ENCODE peak calls at places on chromosomes 4 and X, in eight cellular contexts. E is AG08396; V is NCI-H1417 treated with DMSO at 0.1 percent for 48 hours; B is activated CD4-positive, alpha-beta T cell treated with anti-CD3 and anti-CD28 coated beads, Interleukin-2, amount 50 U/mL, for 1 hour; P is ascending aorta; K is OCI-LY7; T is stimulated activated CD4-positive, alpha-beta T cell treated with anti-CD3 and anti-CD28 coated beads, Interleukin-2, amount 100 ng/mL, for 48 hours; C is HTR-8/SVneo. M is an unnamed sample.
A peak's percentile ranks its signal among the peaks of the same experiment; 100 is the strongest.

GRCh38 chr4:102263024-102263787 is 82.1 kb downstream of the SLC39A8 start:
- DNase-seq in E (peak; percentile 37), V (peak; percentile 30), B (no peak), P (no peak), K (peak; percentile 46), T (no peak), C (peak; percentile 22), M (peak; percentile 69)

GRCh38 chr4:189940178-189941004 is at the start of gene FRG1:
- DNase-seq in E (peak; percentile 95), V (no peak), B (peak; percentile 96), P (peak; percentile 71), K (peak; percentile 94), T (peak; percentile 96), C (peak; percentile 82), M (no peak)

GRCh38 chrX:8783100-8784098 is 17.8 kb downstream of the FAM9A start:
- DNase-seq in E (peak; percentile 56), V (no peak), B (peak; percentile 31), P (no peak), K (no peak), T (peak; percentile 29), C (no peak), M (no peak)

GRCh38 chr4:69095301-69095731 is 958 bp upstream of the UGT2B7 start:
- DNase-seq in E (no peak), V (no peak), B (no peak), P (no peak), K (no peak), T (no peak), C (no peak), M (no peak)

GRCh38 chr4:8019396-8020365 is 80.0 kb upstream of the AFAP1 start:
- DNase-seq in E (no peak), V (no peak), B (no peak), P (no peak), K (no peak), T (no peak), C (no peak), M (no peak)

GRCh38 chr4:81566076-81566663 is 94.5 kb upstream of the RASGEF1B start:
- DNase-seq in E (no peak), V (no peak), B (no peak), P (no peak), K (no peak), T (no peak), C (no peak), M (no peak)

GRCh38 chr4:169724251-169724650 is 33.5 kb downstream of the HPF1 start:
- DNase-seq in E (peak; percentile 29), V (no peak), B (no peak), P (no peak), K (no peak), T (no peak), C (no peak), M (no peak)

GRCh38 chrX:122512561-122513072 is 671.5 kb upstream of the GRIA3 start:
- DNase-seq in E (no peak), V (no peak), B (no peak), P (no peak), K (no peak), T (no peak), C (no peak), M (no peak)

GRCh38 chrX:8018916-8019315 is 91.7 kb upstream of the PNPLA4 start:
- DNase-seq in E (no peak), V (no peak), B (no peak), P (no peak), K (no peak), T (no peak), C (no peak), M (no peak)

GRCh38 chr4:38387348-38387747 is 276.7 kb upstream of the KLF3 start:
- DNase-seq in E (no peak), V (no peak), B (no peak), P (peak; percentile 15), K (no peak), T (no peak), C (no peak), M (no peak)

GRCh38 chr4:57103051-57103450 is 7.1 kb downstream of the IGFBP7 start:
- DNase-seq in E (no peak), V (no peak), B (no peak), P (no peak), K (no peak), T (no peak), C (no peak), M (no peak)

GRCh38 chrX:109481986-109482385 is at the start of gene GUCY2F:
- DNase-seq in E (no peak), V (no peak), B (no peak), P (no peak), K (no peak), T (no peak), C (no peak), M (no peak)

GRCh38 chr4:140141196-140141845 is 12.7 kb downstream of the MAML3 start:
- DNase-seq in E (no peak), V (peak; percentile 69), B (no peak), P (no peak), K (no peak), T (no peak), C (no peak), M (no peak)

GRCh38 chr4:83046693-83047473 is 11.9 kb downstream of the COPS4 start:
- DNase-seq in E (no peak), V (no peak), B (no peak), P (no peak), K (no peak), T (no peak), C (no peak), M (no peak)

GRCh38 chr4:76535603-76536380 is 100.8 kb downstream of the SHROOM3 start:
- DNase-seq in E (peak; percentile 18), V (no peak), B (no peak), P (no peak), K (no peak), T (no peak), C (no peak), M (no peak)

M was measured in cerebellar nuclear complex.